ENCODE peak calls at places on chromosomes 3 and 15, in seven cellular contexts. V, H, M, U, O, R and E are unnamed samples.

GRCh38 chr3:38039101-38039898 is at the start of gene DLEC1:
- DNase-seq in V (no peak), H (peak), M (no peak), U (peak), O (no peak), R (peak), E (no peak)

GRCh38 chr3:126147147-126147931 is 33.0 kb downstream of the ALDH1L1 start:
- DNase-seq in V (no peak), H (no peak), M (no peak), U (no peak), O (no peak), R (no peak), E (no peak)

GRCh38 chr3:179069762-179070390 is 1.7 kb downstream of the ZMAT3 start:
- DNase-seq in V (no peak), H (peak), M (no peak), U (no peak), O (peak), R (peak), E (no peak)

GRCh38 chr15:65318870-65319356 is 14.4 kb downstream of the RNU5B-1 start:
- DNase-seq in V (peak), H (peak), M (no peak), U (peak), O (peak), R (peak), E (peak)

GRCh38 chr3:14517601-14518431 is 22.3 kb downstream of the GRIP2 start:
- DNase-seq in V (no peak), H (no peak), M (no peak), U (no peak), O (no peak), R (no peak), E (no peak)

GRCh38 chr3:128285042-128285924 is 132.0 kb downstream of the EEFSEC start:
- DNase-seq in V (no peak), H (no peak), M (no peak), U (peak), O (no peak), R (no peak), E (no peak)

GRCh38 chr3:72011495-72011894 is 226.5 kb upstream of the PROK2 start:
- DNase-seq in V (no peak), H (no peak), M (peak), U (no peak), O (no peak), R (peak), E (peak)

GRCh38 chr3:10627884-10628572 is 122.6 kb upstream of the ATP2B2 start:
- DNase-seq in V (no peak), H (no peak), M (no peak), U (no peak), O (no peak), R (no peak), E (no peak)

GRCh38 chr15:38559908-38560307 is 4.7 kb downstream of the RASGRP1 start:
- DNase-seq in V (no peak), H (no peak), M (no peak), U (no peak), O (peak), R (no peak), E (no peak)

GRCh38 chr3:4943553-4943952 is 35.7 kb upstream of the BHLHE40 start:
- DNase-seq in V (peak), H (no peak), M (no peak), U (no peak), O (no peak), R (no peak), E (no peak)
- TF ChIP-seq CTCF in V (no peak), H (peak), M (peak), U (no peak), O (peak), R (peak), E (peak)

DNA sequence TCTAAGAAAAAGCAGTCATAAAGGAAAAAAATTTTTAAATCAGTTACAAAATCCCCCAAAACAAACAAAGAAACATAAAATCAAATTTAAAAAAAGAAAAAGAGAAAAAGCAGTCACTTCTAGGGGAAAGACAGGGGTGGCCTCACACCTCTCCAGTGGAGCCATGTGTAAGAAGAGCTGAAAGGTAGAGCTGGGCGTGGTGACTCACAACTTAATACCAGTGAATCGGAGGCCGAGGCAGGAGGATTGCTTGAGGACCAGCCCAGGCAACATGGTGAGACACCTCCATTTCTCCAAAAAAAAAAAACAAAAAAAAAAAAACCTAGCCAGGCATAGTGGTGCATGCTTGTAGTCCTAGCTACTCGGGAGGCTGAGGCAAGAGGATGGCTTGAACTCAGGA is 14.7 kb downstream of the MESD start:
- DNase-seq in V (no peak), H (no peak), M (no peak), U (no peak), O (no peak), R (no peak), E (no peak)
- H3K4me3 ChIP-seq in V (no peak), H (no peak), M (no peak), U (no peak), O (no peak), R (no peak), E (no peak)

DNA sequence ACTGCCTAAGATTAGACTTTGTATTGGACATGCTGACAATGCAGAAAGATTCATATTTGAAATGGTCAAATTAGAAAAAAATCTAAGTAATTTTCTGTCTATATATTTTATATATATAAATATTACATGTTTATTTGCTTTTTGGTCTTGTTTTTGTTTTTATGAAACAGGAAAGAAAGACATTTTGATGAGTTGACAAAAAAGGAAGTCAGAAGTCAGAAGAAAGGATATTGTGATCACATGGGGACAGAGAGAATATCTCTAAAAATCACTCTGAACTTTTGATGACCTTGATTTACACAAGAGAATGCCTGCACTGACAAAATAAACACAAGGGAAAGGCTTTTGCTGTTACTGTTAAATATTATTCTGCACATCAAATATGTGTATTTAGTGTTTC is 811.3 kb downstream of the SI start:
- DNase-seq in V (no peak), H (no peak), M (no peak), U (no peak), O (no peak), R (no peak), E (no peak)
- TF ChIP-seq CTCF in V (no peak), H (no peak), M (no peak), U (no peak), O (no peak), R (no peak), E (no peak)

DNA sequence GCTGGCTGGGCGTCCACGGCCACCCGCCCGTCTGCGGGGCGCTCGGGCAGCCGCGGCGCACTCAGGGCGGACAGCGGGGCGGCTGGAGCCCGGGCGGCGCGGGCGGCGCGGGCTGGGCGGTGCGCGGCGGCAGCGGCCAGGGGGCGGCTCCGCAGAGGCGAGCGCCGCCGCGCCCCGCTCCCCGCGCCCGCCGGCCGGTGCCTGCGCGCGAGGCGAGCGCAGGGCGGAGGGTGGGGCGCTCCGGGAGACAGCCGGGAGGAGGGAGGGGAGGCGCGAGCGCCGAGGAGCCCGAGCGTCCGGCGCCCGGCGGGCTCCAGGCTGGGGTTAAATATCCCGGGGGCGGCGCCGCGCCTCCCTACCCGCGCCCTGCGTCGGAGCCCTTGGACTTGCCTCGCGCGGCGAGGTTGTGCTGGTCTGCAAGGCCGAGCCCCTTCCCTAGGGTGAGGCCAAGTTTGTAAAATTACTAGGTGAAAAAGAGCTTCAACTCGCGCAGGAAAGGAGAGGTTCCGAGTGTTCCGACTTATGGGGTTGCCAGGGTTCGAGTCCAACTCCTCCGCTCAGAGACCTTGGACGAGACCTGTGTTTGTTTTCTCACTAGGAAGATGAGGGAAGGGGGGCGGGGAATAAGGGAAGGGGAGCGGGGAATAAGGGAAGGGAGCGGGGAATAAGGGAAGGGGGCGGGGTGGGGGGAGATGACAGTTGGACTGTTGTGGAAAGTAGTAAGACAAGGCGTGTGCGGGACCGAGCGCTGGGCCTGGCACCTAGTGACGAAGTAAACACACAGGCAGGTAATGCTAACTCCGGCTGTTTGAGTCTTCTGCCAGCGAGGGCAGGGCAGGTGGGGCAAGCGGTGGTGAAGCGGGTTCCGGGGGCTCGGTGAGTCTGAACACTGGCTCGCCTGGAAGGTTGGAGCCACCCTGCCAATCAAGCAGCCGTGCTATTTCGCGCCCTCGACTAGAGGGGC is at the start of gene TNFAIP8L3:
- DNase-seq in V (peak), H (peak), M (no peak), U (no peak), O (peak), R (no peak), E (no peak)
- H3K4me3 ChIP-seq in V (peak), H (peak), M (peak), U (no peak), O (peak), R (peak), E (peak)

GRCh38 chr3:108202834-108203233 is 19.4 kb downstream of the IFT57 start:
- DNase-seq in V (no peak), H (no peak), M (no peak), U (no peak), O (no peak), R (no peak), E (no peak)
- TF ChIP-seq CTCF in V (no peak), H (no peak), M (no peak), U (no peak), O (no peak), R (no peak), E (no peak)

GRCh38 chr3:114089675-114090074 is 33.1 kb downstream of the QTRT2 start:
- DNase-seq in V (no peak), H (no peak), M (no peak), U (no peak), O (no peak), R (no peak), E (no peak)

GRCh38 chr3:114095808-114096207 is 39.3 kb downstream of the QTRT2 start:
- DNase-seq in V (no peak), H (no peak), M (no peak), U (no peak), O (no peak), R (no peak), E (no peak)

GRCh38 chr3:114093001-114093350 is 36.4 kb downstream of the QTRT2 start:
- DNase-seq in V (no peak), H (no peak), M (no peak), U (no peak), O (no peak), R (no peak), E (no peak)

GRCh38 chr3:114093596-114093995 is 37.1 kb downstream of the QTRT2 start:
- DNase-seq in V (peak), H (peak), M (peak), U (peak), O (peak), R (peak), E (no peak)

GRCh38 chr3:114092151-114093000 is 35.8 kb downstream of the QTRT2 start:
- DNase-seq in V (no peak), H (no peak), M (no peak), U (peak), O (no peak), R (peak), E (no peak)
- H3K4me3 ChIP-seq in V (no peak), H (no peak), M (no peak), U (no peak), O (no peak), R (no peak), E (no peak)

GRCh38 chr3:138909904-138910303 is 37.0 kb downstream of the FOXL2 start:
- DNase-seq in V (no peak), H (no peak), M (no peak), U (no peak), O (no peak), R (no peak), E (no peak)
- TF ChIP-seq CTCF in V (no peak), H (no peak), M (no peak), U (no peak), O (no peak), R (no peak), E (no peak)